ENCODE peak calls at places on chromosome 6, in five cellular contexts. V is activated CD8-positive, alpha-beta memory T cell treated with anti-CD3 and anti-CD28 coated beads for 24 hours; I is CD8-positive, alpha-beta memory T cell; M is lower lobe of right lung; S is breast epithelium. D is an unnamed sample.

GRCh38 chr6:47335456-47335855 is 25.8 kb upstream of the TNFRSF21 start:
- DNase-seq in S (no peak), V (no peak), M (no peak), I (no peak), D (no peak)

GRCh38 chr6:11711644-11711993 is 67.0 kb downstream of the ADTRP start:
- DNase-seq in M (no peak), S (no peak), I (no peak), V (peak), D (no peak)

GRCh38 chr6:73372516-73372915 is 2.8 kb upstream of the OOEP start:
- DNase-seq in I (no peak), S (no peak), M (no peak), V (no peak), D (no peak)

GRCh38 chr6:85058806-85059205 is 294.4 kb upstream of the TBX18 start:
- DNase-seq in I (no peak), M (no peak), V (no peak), S (no peak), D (no peak)

GRCh38 chr6:3615391-3616380 is 135.8 kb downstream of the PXDC1 start:
- DNase-seq in S (peak), M (no peak), V (peak), I (no peak), D (no peak)

GRCh38 chr6:159977242-159978214 is 8.6 kb downstream of the IGF2R start:
- DNase-seq in M (no peak), V (no peak), I (no peak), S (peak), D (no peak)

GRCh38 chr6:145872669-145873068 is 58.1 kb upstream of the FBXO30 start:
- DNase-seq in M (no peak), V (no peak), S (no peak), I (no peak), D (no peak)

GRCh38 chr6:45625191-45625664 is 247.5 kb upstream of the SUPT3H start:
- DNase-seq in I (no peak), M (no peak), S (no peak), V (no peak), D (peak)

GRCh38 chr6:144397141-144397540 is 112.0 kb downstream of the UTRN start:
- DNase-seq in S (no peak), V (no peak), I (no peak), M (no peak), D (no peak)

GRCh38 chr6:118675225-118675624 is 23.8 kb upstream of the CEP85L start:
- DNase-seq in V (no peak), I (no peak), S (no peak), M (no peak), D (no peak)